ENCODE peak calls at places on chromosomes 13 and 19, in six cellular contexts. Y is coronary artery, E is tibial nerve, G is pancreas, W is cardiac muscle cell, N is GM20000. M is an unnamed sample.

GRCh38 chr13:74596691-74597090 is 462.5 kb upstream of the KLF12 start:
- DNase-seq in N (no peak), Y (no peak), E (no peak), W (no peak), G (no peak), M (no peak)

GRCh38 chr13:52377898-52378297 is 28.1 kb downstream of the THSD1 start:
- DNase-seq in Y (no peak), W (no peak), E (no peak), G (no peak), N (no peak), M (no peak)

GRCh38 chr13:77767413-77767812 is 69.9 kb downstream of the SLAIN1 start:
- DNase-seq in Y (no peak), W (no peak), G (no peak), E (no peak), N (no peak), M (no peak)

GRCh38 chr19:35272122-35272715 is 3.5 kb downstream of the USF2 start:
- DNase-seq in G (no peak), E (no peak), N (no peak), W (no peak), Y (no peak), M (no peak)

GRCh38 chr19:9406798-9407352 is 28.5 kb downstream of the ZNF266 start:
- DNase-seq in G (peak; percentile 54), E (peak; percentile 11), N (peak; percentile 38), W (peak; percentile 92), Y (peak; percentile 75), M (no peak)

GRCh38 chr19:16920816-16921529 is 32.2 kb downstream of the F2RL3 start:
- DNase-seq in G (no peak), Y (no peak), W (peak; percentile 85), E (no peak), N (no peak), M (no peak)

GRCh38 chr13:45623516-45624090 is 8.1 kb upstream of the ERICH6B start:
- DNase-seq in W (peak; percentile 29), N (peak; percentile 43), E (no peak), G (no peak), Y (no peak), M (no peak)

GRCh38 chr19:53813996-53814395 is 10.1 kb downstream of the NLRP12 start:
- DNase-seq in G (no peak), N (no peak), E (no peak), Y (no peak), W (peak; percentile 14), M (no peak)

GRCh38 chr13:98184796-98185195 is 7.7 kb upstream of the RNF113B start:
- DNase-seq in N (no peak), Y (no peak), W (peak; percentile 27), E (no peak), G (no peak), M (no peak)

GRCh38 chr13:45349438-45349837 is 8.5 kb upstream of the TPT1 start:
- DNase-seq in N (no peak), G (no peak), E (no peak), Y (no peak), W (no peak), M (no peak)

GRCh38 chr13:49021953-49022352 is 46.2 kb downstream of the FNDC3A start:
- DNase-seq in G (no peak), N (no peak), E (no peak), Y (no peak), W (no peak), M (no peak)

GRCh38 chr19:43711751-43712355 is 4.0 kb upstream of the IRGC start:
- DNase-seq in Y (no peak), E (no peak), N (no peak), G (no peak), W (no peak), M (no peak)

GRCh38 chr19:13588953-13589833 is 82.9 kb upstream of the CACNA1A start:
- DNase-seq in E (peak; percentile 76), N (peak; percentile 82), G (peak; percentile 71), Y (no peak), W (peak; percentile 74), M (peak; percentile 92)

GRCh38 chr13:23020246-23020843 is 160.4 kb upstream of the SGCG start:
- DNase-seq in Y (no peak), W (peak; percentile 74), G (peak; percentile 44), E (peak; percentile 76), N (peak; percentile 39), M (peak; percentile 45)

GRCh38 chr13:94822356-94822755 is 110.0 kb upstream of the SOX21 start:
- DNase-seq in N (no peak), Y (no peak), W (no peak), E (no peak), G (no peak), M (no peak)

GRCh38 chr13:104875008-104875762 is 1660.3 kb downstream of the EFNB2 start:
- DNase-seq in G (no peak), E (no peak), Y (no peak), W (no peak), N (no peak), M (no peak)

GRCh38 chr19:57305056-57305455 is 15.2 kb upstream of the ZNF543 start:
- DNase-seq in E (no peak), Y (no peak), W (no peak), G (no peak), N (no peak), M (no peak)

GRCh38 chr13:41614671-41615519 is 157.5 kb downstream of the RGCC start:
- DNase-seq in G (no peak), E (no peak), Y (no peak), N (no peak), W (peak; percentile 32), M (no peak)

GRCh38 chr13:44853641-44854040 is 135.6 kb downstream of the NUFIP1 start:
- DNase-seq in N (no peak), Y (no peak), E (no peak), G (peak; percentile 81), W (peak; percentile 21), M (no peak)

GRCh38 chr13:27264648-27265047 is 6.0 kb upstream of the RASL11A start:
- DNase-seq in G (no peak), N (no peak), E (no peak), Y (no peak), W (no peak), M (no peak)

GRCh38 chr19:4388171-4389063 is 11.9 kb downstream of the SH3GL1 start:
- DNase-seq in E (no peak), G (no peak), Y (no peak), W (no peak), N (no peak), M (peak; percentile 34)

GRCh38 chr19:33225458-33225925 is at the start of gene SLC7A10:
- DNase-seq in W (peak; percentile 57), G (no peak), N (no peak), E (no peak), Y (no peak), M (peak; percentile 31)

GRCh38 chr13:110137677-110138008 is 169.3 kb downstream of the COL4A1 start:
- DNase-seq in G (peak; percentile 53), N (peak; percentile 80), E (peak; percentile 25), W (peak; percentile 30), Y (no peak), M (peak; percentile 39)

GRCh38 chr19:47613165-47614146 is 4.5 kb downstream of the BICRA start:
- DNase-seq in G (no peak), W (peak; percentile 77), E (no peak), N (no peak), Y (no peak), M (peak; percentile 44)

GRCh38 chr13:84230568-84230967 is 348.3 kb upstream of the SLITRK1 start:
- DNase-seq in Y (no peak), G (no peak), W (no peak), N (no peak), E (no peak), M (no peak)

GRCh38 chr19:1527650-1528309 is 3.9 kb downstream of the PLK5 start:
- DNase-seq in E (no peak), W (no peak), N (no peak), Y (no peak), G (no peak), M (no peak)

GRCh38 chr13:91647361-91647970 is 249.0 kb downstream of the GPC5 start:
- DNase-seq in W (peak; percentile 22), N (peak; percentile 5), G (peak; percentile 9), E (no peak), Y (no peak), M (peak; percentile 49)
- TF ChIP-seq CTCF in W (peak; percentile 46), N (peak; percentile 42), G (peak; percentile 13), E (no peak), Y (no peak), M (peak; percentile 48)

DNA sequence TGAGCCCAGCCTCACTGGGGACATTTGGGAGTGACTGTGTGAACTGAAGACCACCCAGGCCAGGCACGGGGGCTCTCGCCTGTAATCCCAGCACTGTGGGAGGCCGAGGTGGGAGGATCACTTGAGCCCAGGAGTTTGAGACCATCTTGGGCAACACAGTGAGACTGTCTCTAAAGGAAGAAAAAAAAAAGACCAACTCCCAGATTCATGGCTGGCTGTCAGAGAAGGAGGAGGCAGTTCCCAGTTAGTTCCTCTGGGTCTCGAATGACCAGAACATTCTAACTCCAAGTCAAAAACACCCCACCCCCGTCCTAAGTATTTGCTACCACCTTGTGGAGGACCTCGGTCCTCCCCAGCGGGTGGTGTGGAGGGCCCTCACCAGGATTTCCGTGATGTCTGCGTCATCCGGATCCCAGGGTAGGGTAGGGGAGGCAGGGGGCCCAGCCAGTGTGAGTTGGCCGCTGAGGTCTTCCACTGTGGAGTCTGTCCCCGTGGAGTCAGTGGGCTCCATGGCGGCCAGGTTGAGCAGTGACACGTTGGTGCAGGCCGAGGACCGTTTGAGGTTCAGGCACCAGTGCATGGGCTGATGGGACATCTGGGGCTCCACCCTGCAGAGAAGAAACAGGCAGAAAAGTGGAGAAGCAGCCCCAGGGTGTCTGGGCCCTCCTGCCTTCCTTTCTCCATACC is 1.3 kb downstream of the TSKS start:
- DNase-seq in N (no peak), E (peak; percentile 16), G (no peak), Y (no peak), W (peak; percentile 81), M (no peak)
- TF ChIP-seq CTCF in N (no peak), E (no peak), G (no peak), Y (no peak), W (peak; percentile 49), M (no peak)

DNA sequence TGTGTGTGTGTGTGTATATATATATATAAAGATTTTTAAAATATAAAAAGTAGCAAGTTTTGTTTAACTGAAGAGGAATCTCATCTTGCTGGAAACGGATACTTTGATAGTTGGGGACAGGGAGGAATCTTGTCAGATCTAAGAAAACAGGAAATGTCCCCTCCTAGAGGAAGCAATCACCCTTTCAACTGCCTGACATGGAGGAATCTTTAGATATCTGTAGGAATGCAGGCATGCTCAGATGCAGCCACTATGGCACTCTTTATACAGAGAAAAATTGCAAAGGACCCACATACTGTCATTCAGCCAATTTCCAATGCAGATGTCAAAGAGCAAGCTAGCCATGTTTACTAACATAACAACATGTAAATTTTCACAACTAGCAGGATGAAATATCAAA is 38.8 kb downstream of the ZNF611 start:
- DNase-seq in N (no peak), E (no peak), G (no peak), W (no peak), Y (no peak), M (no peak)
- TF ChIP-seq CTCF in N (no peak), E (no peak), G (no peak), W (no peak), Y (no peak), M (no peak)

GRCh38 chr19:12380444-12380737 is 14.9 kb upstream of the ZNF442 start:
- DNase-seq in E (no peak), W (no peak), Y (no peak), N (no peak), G (no peak), M (no peak)
- TF ChIP-seq CTCF in E (no peak), W (no peak), Y (no peak), N (no peak), G (no peak), M (no peak)

GRCh38 chr13:67136157-67136556 is 94.0 kb downstream of the PCDH9 start:
- DNase-seq in W (peak; percentile 74), G (no peak), N (no peak), E (no peak), Y (no peak), M (no peak)
- TF ChIP-seq CTCF in W (no peak), G (no peak), N (no peak), E (no peak), Y (no peak), M (no peak)